ENCODE peak calls at places on chromosomes 12 and 14, in six cellular contexts. C is heart left ventricle, U is NB4, N is IMR-90, R is body of pancreas, T is stomach. Q is an unnamed sample.

GRCh38 chr12:79818856-79819255 is 116.0 kb downstream of the PPP1R12A start:
- DNase-seq in C (no peak), U (no peak), N (no peak), R (no peak), T (no peak), Q (no peak)

GRCh38 chr12:124588689-124589318 is 21.4 kb upstream of the NCOR2 start:
- DNase-seq in C (peak; percentile 72), U (peak; percentile 73), N (peak; percentile 81), R (peak; percentile 25), T (no peak), Q (no peak)

GRCh38 chr12:43111608-43112007 is 440.4 kb downstream of the ADAMTS20 start:
- DNase-seq in C (no peak), U (no peak), N (peak; percentile 7), R (no peak), T (no peak), Q (no peak)

GRCh38 chr14:57498659-57499058 is 5.0 kb upstream of the CCDC198 start:
- DNase-seq in C (no peak), U (no peak), N (no peak), R (no peak), T (no peak), Q (no peak)

GRCh38 chr12:82326905-82327503 is 31.2 kb downstream of the CCDC59 start:
- DNase-seq in C (no peak), U (peak; percentile 32), N (peak; percentile 28), R (no peak), T (no peak), Q (no peak)

GRCh38 chr12:44157359-44157758 is 321.5 kb downstream of the TMEM117 start:
- DNase-seq in C (no peak), U (no peak), N (no peak), R (no peak), T (no peak), Q (no peak)

GRCh38 chr14:60965402-60965801 is 15.5 kb downstream of the TRMT5 start:
- DNase-seq in C (no peak), U (no peak), N (peak; percentile 92), R (no peak), T (no peak), Q (no peak)

GRCh38 chr12:65811968-65812700 is 12.1 kb upstream of the HMGA2 start:
- DNase-seq in C (no peak), U (no peak), N (no peak), R (no peak), T (no peak), Q (no peak)

GRCh38 chr14:24958271-24958670 is 91.7 kb downstream of the STXBP6 start:
- DNase-seq in C (no peak), U (no peak), N (no peak), R (no peak), T (no peak), Q (no peak)

GRCh38 chr14:72594099-72594901 is 299.6 kb downstream of the DPF3 start:
- DNase-seq in C (no peak), U (peak; percentile 67), N (no peak), R (no peak), T (no peak), Q (no peak)

GRCh38 chr12:48105321-48105866 is 485 bp downstream of the SENP1 start:
- DNase-seq in C (no peak), U (no peak), N (peak; percentile 30), R (no peak), T (no peak), Q (no peak)

GRCh38 chr12:81077329-81077685 is 572 bp upstream of the ACSS3 start:
- DNase-seq in C (peak; percentile 66), U (no peak), N (no peak), R (peak; percentile 41), T (no peak), Q (peak; percentile 82)

GRCh38 chr14:103288076-103288766 is 45.8 kb upstream of the EIF5 start:
- DNase-seq in C (no peak), U (no peak), N (no peak), R (no peak), T (no peak), Q (no peak)

GRCh38 chr12:68733661-68734071 is 12.3 kb upstream of the SLC35E3 start:
- DNase-seq in C (no peak), U (no peak), N (peak; percentile 85), R (no peak), T (no peak), Q (no peak)

GRCh38 chr12:15220451-15220850 is 766 bp downstream of the RERG start:
- DNase-seq in C (no peak), U (no peak), N (no peak), R (peak; percentile 17), T (no peak), Q (no peak)
- H3K4me3 ChIP-seq in C (peak overlapping the region; percentile 75), U (no peak overlapping the region), N (no peak overlapping the region), R (no peak overlapping the region), T (peak overlapping the region; percentile 51), Q (peak overlapping the region; percentile 53)

GRCh38 chr12:76876696-76877229 is 2.1 kb downstream of the CSRP2 start:
- DNase-seq in C (no peak), U (no peak), N (no peak), R (no peak), T (no peak), Q (no peak)
- TF ChIP-seq CTCF in C (no peak), U (no peak), N (no peak), R (no peak), T (no peak), Q (no peak)

GRCh38 chr14:51094901-51095853 is at the start of gene TRIM9:
- DNase-seq in C (peak; percentile 93), U (peak; percentile 99), N (peak; percentile 93), R (peak; percentile 97), T (peak; percentile 89), Q (peak; percentile 91)
- TF ChIP-seq POLR2A in C (no peak), U (peak; percentile 37), N (no peak), R (peak; percentile 48), T (no peak), Q (no peak)

DNA sequence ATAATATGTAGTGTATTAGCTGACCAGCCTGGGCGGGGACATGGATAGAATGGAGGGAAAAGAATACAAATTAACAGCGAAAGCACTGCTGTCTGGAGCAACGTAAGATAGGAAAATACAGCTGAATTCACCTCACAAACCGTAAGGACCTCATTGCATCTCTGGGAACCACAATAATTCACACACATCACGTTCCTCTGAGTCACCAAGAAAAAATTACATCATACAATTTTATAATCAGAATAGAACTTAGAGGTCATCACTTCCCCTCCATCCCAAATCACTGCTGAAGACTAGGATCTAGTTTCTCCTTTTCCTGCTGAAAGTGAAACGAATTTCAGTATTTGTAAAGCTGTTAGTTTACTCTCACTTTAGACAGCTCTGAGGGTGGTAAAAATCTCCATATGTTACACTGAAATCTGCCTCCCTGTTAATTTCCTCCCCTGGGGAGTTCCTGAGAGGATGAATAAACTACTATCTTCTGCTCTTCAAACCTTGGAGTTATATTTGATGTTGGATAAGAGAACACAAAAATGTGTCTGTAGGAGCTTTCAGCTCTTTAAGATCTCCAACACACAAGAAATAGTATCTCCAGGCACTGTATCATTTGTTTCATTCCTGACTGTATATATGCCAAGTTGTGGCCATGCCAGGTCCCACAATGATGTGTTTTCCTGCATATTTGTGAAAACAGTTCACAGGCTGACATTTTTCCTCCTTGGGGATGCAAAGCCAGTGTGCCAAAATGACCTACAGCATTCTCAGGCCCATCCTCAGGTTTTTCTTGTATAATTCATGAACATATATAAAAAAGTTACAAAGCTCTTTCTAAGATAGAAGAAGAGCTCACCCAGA is 63.8 kb upstream of the SSTR1 start:
- DNase-seq in C (no peak), U (no peak), N (peak; percentile 92), R (no peak), T (no peak), Q (no peak)
- H3K4me3 ChIP-seq in C (no peak overlapping the region), U (no peak overlapping the region), N (peak overlapping the region; percentile 8), R (no peak overlapping the region), T (no peak overlapping the region), Q (no peak overlapping the region)

GRCh38 chr14:22555573-22556011 is 33.4 kb downstream of the DAD1 start:
- DNase-seq in C (no peak), U (peak; percentile 83), N (peak; percentile 52), R (no peak), T (no peak), Q (no peak)

GRCh38 chr14:22556990-22557623 is 31.9 kb downstream of the DAD1 start:
- DNase-seq in C (peak; percentile 87), U (peak; percentile 93), N (peak; percentile 64), R (peak; percentile 88), T (peak; percentile 85), Q (peak; percentile 85)

GRCh38 chr14:22554706-22555572 is 34.1 kb downstream of the DAD1 start:
- DNase-seq in C (no peak), U (no peak), N (no peak), R (no peak), T (no peak), Q (no peak)

GRCh38 chr14:22557846-22558220 is 31.2 kb downstream of the DAD1 start:
- DNase-seq in C (no peak), U (peak; percentile 37), N (no peak), R (no peak), T (no peak), Q (no peak)

DNA sequence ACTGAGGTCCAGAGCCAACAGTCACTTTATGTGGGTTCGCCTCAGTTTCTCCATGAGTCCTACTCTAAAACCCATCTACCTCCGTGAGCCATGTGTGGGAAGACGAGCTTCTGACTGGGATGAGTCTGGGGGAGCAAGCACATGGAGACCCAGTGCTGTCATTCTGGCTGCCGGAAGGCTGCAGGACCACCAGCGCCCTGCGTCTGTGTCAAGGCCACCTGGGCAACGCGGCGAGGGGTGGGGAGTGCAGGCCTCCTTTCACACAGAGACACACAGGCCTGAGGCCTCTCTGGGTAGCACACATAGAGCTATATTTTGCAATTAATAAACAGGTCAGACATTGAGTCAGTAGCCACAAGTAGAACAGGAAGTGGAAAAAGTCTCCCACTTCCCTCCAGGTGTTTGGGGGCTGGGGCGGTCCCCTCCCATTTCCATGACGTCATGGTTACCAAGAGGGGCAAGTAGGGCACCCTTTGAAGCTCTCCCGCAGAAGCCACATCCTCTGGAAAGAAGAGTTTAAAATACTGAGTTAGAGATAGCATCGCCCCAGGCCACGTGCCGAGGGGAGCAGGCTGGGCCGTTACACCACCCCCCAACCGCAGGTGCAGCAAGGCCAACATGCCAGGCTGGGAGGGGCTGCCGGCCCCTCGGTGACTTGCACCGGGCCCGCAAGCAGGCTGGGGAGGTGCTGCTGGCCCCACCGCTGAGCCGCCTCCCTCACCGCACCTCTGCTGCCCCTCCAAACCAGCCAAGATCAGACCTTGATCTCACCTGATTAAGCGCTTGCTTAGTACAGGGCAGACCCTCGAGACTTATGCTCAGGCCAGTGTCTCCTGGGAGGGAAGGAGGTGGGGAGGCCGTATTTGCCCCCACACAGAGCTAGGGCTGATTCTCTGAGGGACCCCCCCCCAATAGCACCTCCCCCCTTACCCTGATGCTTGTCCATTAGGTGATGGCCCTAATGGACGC is 32.7 kb downstream of the DAD1 start:
- DNase-seq in C (peak; percentile 59), U (peak; percentile 99), N (peak; percentile 89), R (peak; percentile 36), T (peak; percentile 74), Q (peak; percentile 55)
- TF ChIP-seq CTCF in C (no peak), U (no peak), N (no peak), R (no peak), T (no peak), Q (no peak)

GRCh38 chr12:76018111-76018510 is 13.5 kb downstream of the PHLDA1 start:
- DNase-seq in C (peak; percentile 75), U (peak; percentile 82), N (peak; percentile 61), R (no peak), T (no peak), Q (no peak)
- TF ChIP-seq POLR2A in C (no peak), U (no peak), N (no peak), R (no peak), T (no peak), Q (no peak)